ENCODE peak calls at places on chromosomes 16 and 17, in ten cellular contexts. One of them, this sample, is unnamed.

GRCh38 chr17:77213778-77214132 is 73.0 kb downstream of the SEC14L1 start:
- DNase-seq in anterior cingulate cortex: no peak
- DNase-seq in iPS-NIHi11: no peak
- DNase-seq in stimulated activated CD4-positive, alpha-beta T cell treated with anti-CD3 and anti-CD28 coated beads, TNF-alpha, amount 100 ng/mL, for 48 hours: no peak
- DNase-seq in uterus: no peak
- DNase-seq in CD8-positive, alpha-beta T cell: no peak
- DNase-seq in heart right ventricle: no peak
- DNase-seq in cardiac fibroblast: no peak
- DNase-seq in activated naive CD4-positive, alpha-beta T cell treated with anti-CD3 and anti-CD28 coated beads, Interleukin-2, amount 50 U/mL, for 16 hours: no peak
- DNase-seq in glomerular endothelial cell: no peak
- DNase-seq in this sample: no peak

GRCh38 chr17:222172-222571 is 40.7 kb upstream of the DOC2B start:
- DNase-seq in CD8-positive, alpha-beta T cell: no peak
- DNase-seq in iPS-NIHi11: no peak
- DNase-seq in glomerular endothelial cell: no peak
- DNase-seq in activated naive CD4-positive, alpha-beta T cell treated with anti-CD3 and anti-CD28 coated beads, Interleukin-2, amount 50 U/mL, for 16 hours: no peak
- DNase-seq in cardiac fibroblast: no peak
- DNase-seq in stimulated activated CD4-positive, alpha-beta T cell treated with anti-CD3 and anti-CD28 coated beads, TNF-alpha, amount 100 ng/mL, for 48 hours: no peak
- DNase-seq in heart right ventricle: peak; percentile 41
- DNase-seq in anterior cingulate cortex: no peak
- DNase-seq in uterus: no peak
- DNase-seq in this sample: no peak

GRCh38 chr17:67107811-67108210 is 63.5 kb downstream of the CACNG1 start:
- DNase-seq in uterus: no peak
- DNase-seq in glomerular endothelial cell: no peak
- DNase-seq in heart right ventricle: no peak
- DNase-seq in anterior cingulate cortex: no peak
- DNase-seq in CD8-positive, alpha-beta T cell: no peak
- DNase-seq in activated naive CD4-positive, alpha-beta T cell treated with anti-CD3 and anti-CD28 coated beads, Interleukin-2, amount 50 U/mL, for 16 hours: no peak
- DNase-seq in cardiac fibroblast: no peak
- DNase-seq in iPS-NIHi11: no peak
- DNase-seq in stimulated activated CD4-positive, alpha-beta T cell treated with anti-CD3 and anti-CD28 coated beads, TNF-alpha, amount 100 ng/mL, for 48 hours: no peak
- DNase-seq in this sample: no peak

GRCh38 chr16:53973021-53973420 is 269.1 kb downstream of the FTO start:
- DNase-seq in CD8-positive, alpha-beta T cell: no peak
- DNase-seq in iPS-NIHi11: no peak
- DNase-seq in uterus: no peak
- DNase-seq in heart right ventricle: peak; percentile 46
- DNase-seq in glomerular endothelial cell: no peak
- DNase-seq in stimulated activated CD4-positive, alpha-beta T cell treated with anti-CD3 and anti-CD28 coated beads, TNF-alpha, amount 100 ng/mL, for 48 hours: no peak
- DNase-seq in anterior cingulate cortex: no peak
- DNase-seq in cardiac fibroblast: no peak
- DNase-seq in activated naive CD4-positive, alpha-beta T cell treated with anti-CD3 and anti-CD28 coated beads, Interleukin-2, amount 50 U/mL, for 16 hours: no peak
- DNase-seq in this sample: no peak

GRCh38 chr16:90046971-90047713 is 27.9 kb upstream of the DBNDD1 start:
- DNase-seq in heart right ventricle: peak; percentile 41
- DNase-seq in cardiac fibroblast: peak; percentile 44
- DNase-seq in CD8-positive, alpha-beta T cell: no peak
- DNase-seq in activated naive CD4-positive, alpha-beta T cell treated with anti-CD3 and anti-CD28 coated beads, Interleukin-2, amount 50 U/mL, for 16 hours: no peak
- DNase-seq in iPS-NIHi11: peak; percentile 75
- DNase-seq in anterior cingulate cortex: no peak
- DNase-seq in uterus: peak; percentile 84
- DNase-seq in glomerular endothelial cell: no peak
- DNase-seq in stimulated activated CD4-positive, alpha-beta T cell treated with anti-CD3 and anti-CD28 coated beads, TNF-alpha, amount 100 ng/mL, for 48 hours: no peak
- DNase-seq in this sample: peak; percentile 45

GRCh38 chr16:11672206-11673090 is 4.2 kb downstream of the SNN start:
- DNase-seq in cardiac fibroblast: no peak
- DNase-seq in anterior cingulate cortex: no peak
- DNase-seq in activated naive CD4-positive, alpha-beta T cell treated with anti-CD3 and anti-CD28 coated beads, Interleukin-2, amount 50 U/mL, for 16 hours: no peak
- DNase-seq in glomerular endothelial cell: no peak
- DNase-seq in stimulated activated CD4-positive, alpha-beta T cell treated with anti-CD3 and anti-CD28 coated beads, TNF-alpha, amount 100 ng/mL, for 48 hours: no peak
- DNase-seq in heart right ventricle: peak; percentile 53
- DNase-seq in CD8-positive, alpha-beta T cell: peak; percentile 63
- DNase-seq in iPS-NIHi11: no peak
- DNase-seq in uterus: no peak
- DNase-seq in this sample: no peak

GRCh38 chr17:77363821-77364361 is 223.1 kb downstream of the SEC14L1 start:
- DNase-seq in anterior cingulate cortex: no peak
- DNase-seq in CD8-positive, alpha-beta T cell: peak; percentile 55
- DNase-seq in stimulated activated CD4-positive, alpha-beta T cell treated with anti-CD3 and anti-CD28 coated beads, TNF-alpha, amount 100 ng/mL, for 48 hours: no peak
- DNase-seq in cardiac fibroblast: peak; percentile 55
- DNase-seq in iPS-NIHi11: no peak
- DNase-seq in activated naive CD4-positive, alpha-beta T cell treated with anti-CD3 and anti-CD28 coated beads, Interleukin-2, amount 50 U/mL, for 16 hours: peak; percentile 45
- DNase-seq in heart right ventricle: no peak
- DNase-seq in glomerular endothelial cell: no peak
- DNase-seq in uterus: peak; percentile 75
- DNase-seq in this sample: no peak

GRCh38 chr17:81537343-81537855 is 9.2 kb downstream of the FSCN2 start:
- DNase-seq in cardiac fibroblast: no peak
- DNase-seq in anterior cingulate cortex: no peak
- DNase-seq in activated naive CD4-positive, alpha-beta T cell treated with anti-CD3 and anti-CD28 coated beads, Interleukin-2, amount 50 U/mL, for 16 hours: peak; percentile 45
- DNase-seq in stimulated activated CD4-positive, alpha-beta T cell treated with anti-CD3 and anti-CD28 coated beads, TNF-alpha, amount 100 ng/mL, for 48 hours: no peak
- DNase-seq in CD8-positive, alpha-beta T cell: peak; percentile 55
- DNase-seq in uterus: no peak
- DNase-seq in glomerular endothelial cell: no peak
- DNase-seq in heart right ventricle: no peak
- DNase-seq in iPS-NIHi11: peak; percentile 92
- DNase-seq in this sample: peak; percentile 86

GRCh38 chr17:39634384-39634871 is 2.5 kb upstream of the STARD3 start:
- DNase-seq in cardiac fibroblast: peak; percentile 65
- DNase-seq in CD8-positive, alpha-beta T cell: no peak
- DNase-seq in iPS-NIHi11: peak; percentile 51
- DNase-seq in uterus: no peak
- DNase-seq in heart right ventricle: no peak
- DNase-seq in glomerular endothelial cell: no peak
- DNase-seq in activated naive CD4-positive, alpha-beta T cell treated with anti-CD3 and anti-CD28 coated beads, Interleukin-2, amount 50 U/mL, for 16 hours: no peak
- DNase-seq in anterior cingulate cortex: no peak
- DNase-seq in stimulated activated CD4-positive, alpha-beta T cell treated with anti-CD3 and anti-CD28 coated beads, TNF-alpha, amount 100 ng/mL, for 48 hours: no peak
- DNase-seq in this sample: peak; percentile 85

GRCh38 chr16:13453325-13453724 is 466.6 kb upstream of the ERCC4 start:
- DNase-seq in uterus: no peak
- DNase-seq in anterior cingulate cortex: no peak
- DNase-seq in activated naive CD4-positive, alpha-beta T cell treated with anti-CD3 and anti-CD28 coated beads, Interleukin-2, amount 50 U/mL, for 16 hours: no peak
- DNase-seq in iPS-NIHi11: no peak
- DNase-seq in heart right ventricle: no peak
- DNase-seq in stimulated activated CD4-positive, alpha-beta T cell treated with anti-CD3 and anti-CD28 coated beads, TNF-alpha, amount 100 ng/mL, for 48 hours: no peak
- DNase-seq in CD8-positive, alpha-beta T cell: no peak
- DNase-seq in cardiac fibroblast: no peak
- DNase-seq in glomerular endothelial cell: no peak
- DNase-seq in this sample: no peak

GRCh38 chr16:88881090-88881580 is 14.7 kb upstream of the PABPN1L start:
- DNase-seq in cardiac fibroblast: no peak
- DNase-seq in heart right ventricle: no peak
- DNase-seq in anterior cingulate cortex: no peak
- DNase-seq in uterus: no peak
- DNase-seq in glomerular endothelial cell: no peak
- DNase-seq in CD8-positive, alpha-beta T cell: no peak
- DNase-seq in iPS-NIHi11: no peak
- DNase-seq in activated naive CD4-positive, alpha-beta T cell treated with anti-CD3 and anti-CD28 coated beads, Interleukin-2, amount 50 U/mL, for 16 hours: no peak
- DNase-seq in stimulated activated CD4-positive, alpha-beta T cell treated with anti-CD3 and anti-CD28 coated beads, TNF-alpha, amount 100 ng/mL, for 48 hours: no peak
- DNase-seq in this sample: peak; percentile 61